ENCODE peak calls at places on chromosomes 1 and 21, in nine cellular contexts. One of them, this sample, is unnamed.

GRCh38 chr1:223133301-223133823 is 9.7 kb downstream of the TLR5 start:
- DNase-seq in GM03348: no peak
- DNase-seq in dermis blood vessel endothelial cell: no peak
- DNase-seq in stimulated activated naive CD4-positive, alpha-beta T cell treated with Interleukin-2 at 50 U/mL for 16 hours: no peak
- DNase-seq in Right ventricle myocardium superior: no peak
- DNase-seq in SJSA1: no peak
- DNase-seq in cardiac fibroblast: no peak
- DNase-seq in NB4: no peak
- DNase-seq in coronary artery: no peak
- DNase-seq in this sample: no peak

GRCh38 chr1:68442822-68443556 is 6.8 kb downstream of the RPE65 start:
- DNase-seq in cardiac fibroblast: peak
- DNase-seq in coronary artery: no peak
- DNase-seq in SJSA1: peak
- DNase-seq in Right ventricle myocardium superior: no peak
- DNase-seq in stimulated activated naive CD4-positive, alpha-beta T cell treated with Interleukin-2 at 50 U/mL for 16 hours: no peak
- DNase-seq in NB4: peak
- DNase-seq in GM03348: peak
- DNase-seq in dermis blood vessel endothelial cell: peak
- DNase-seq in this sample: peak

GRCh38 chr1:39407496-39407888 is 83.9 kb upstream of the BMP8A start:
- DNase-seq in SJSA1: no peak
- DNase-seq in GM03348: no peak
- DNase-seq in coronary artery: no peak
- DNase-seq in cardiac fibroblast: no peak
- DNase-seq in dermis blood vessel endothelial cell: no peak
- DNase-seq in NB4: no peak
- DNase-seq in stimulated activated naive CD4-positive, alpha-beta T cell treated with Interleukin-2 at 50 U/mL for 16 hours: no peak
- DNase-seq in Right ventricle myocardium superior: no peak
- DNase-seq in this sample: no peak

GRCh38 chr1:168664069-168664834 is 64.8 kb downstream of the DPT start:
- DNase-seq in SJSA1: no peak
- DNase-seq in stimulated activated naive CD4-positive, alpha-beta T cell treated with Interleukin-2 at 50 U/mL for 16 hours: no peak
- DNase-seq in Right ventricle myocardium superior: no peak
- DNase-seq in coronary artery: no peak
- DNase-seq in cardiac fibroblast: no peak
- DNase-seq in NB4: no peak
- DNase-seq in GM03348: no peak
- DNase-seq in dermis blood vessel endothelial cell: no peak
- DNase-seq in this sample: no peak

GRCh38 chr1:4000811-4001251 is 100.8 kb upstream of the C1orf174 start:
- DNase-seq in NB4: no peak
- DNase-seq in GM03348: no peak
- DNase-seq in dermis blood vessel endothelial cell: no peak
- DNase-seq in Right ventricle myocardium superior: no peak
- DNase-seq in stimulated activated naive CD4-positive, alpha-beta T cell treated with Interleukin-2 at 50 U/mL for 16 hours: no peak
- DNase-seq in SJSA1: no peak
- DNase-seq in coronary artery: no peak
- DNase-seq in cardiac fibroblast: no peak
- DNase-seq in this sample: no peak

GRCh38 chr1:41037116-41037903 is 15.8 kb upstream of the SLFNL1 start:
- DNase-seq in NB4: no peak
- DNase-seq in stimulated activated naive CD4-positive, alpha-beta T cell treated with Interleukin-2 at 50 U/mL for 16 hours: no peak
- DNase-seq in cardiac fibroblast: no peak
- DNase-seq in dermis blood vessel endothelial cell: no peak
- DNase-seq in SJSA1: no peak
- DNase-seq in coronary artery: no peak
- DNase-seq in Right ventricle myocardium superior: no peak
- DNase-seq in GM03348: no peak
- DNase-seq in this sample: no peak

GRCh38 chr21:21690068-21690665 is 692.0 kb downstream of the NCAM2 start:
- DNase-seq in Right ventricle myocardium superior: no peak
- DNase-seq in GM03348: no peak
- DNase-seq in SJSA1: no peak
- DNase-seq in cardiac fibroblast: no peak
- DNase-seq in stimulated activated naive CD4-positive, alpha-beta T cell treated with Interleukin-2 at 50 U/mL for 16 hours: no peak
- DNase-seq in NB4: no peak
- DNase-seq in coronary artery: no peak
- DNase-seq in dermis blood vessel endothelial cell: no peak
- DNase-seq in this sample: no peak

GRCh38 chr1:234608720-234609527 is 1.1 kb downstream of the IRF2BP2 start:
- DNase-seq in Right ventricle myocardium superior: peak
- DNase-seq in coronary artery: peak
- DNase-seq in GM03348: no peak
- DNase-seq in cardiac fibroblast: peak
- DNase-seq in dermis blood vessel endothelial cell: peak
- DNase-seq in stimulated activated naive CD4-positive, alpha-beta T cell treated with Interleukin-2 at 50 U/mL for 16 hours: peak
- DNase-seq in SJSA1: peak
- DNase-seq in NB4: peak
- DNase-seq in this sample: no peak

GRCh38 chr1:64378826-64379225 is 91.1 kb upstream of the CACHD1 start:
- DNase-seq in Right ventricle myocardium superior: no peak
- DNase-seq in coronary artery: no peak
- DNase-seq in NB4: no peak
- DNase-seq in GM03348: no peak
- DNase-seq in dermis blood vessel endothelial cell: peak
- DNase-seq in stimulated activated naive CD4-positive, alpha-beta T cell treated with Interleukin-2 at 50 U/mL for 16 hours: no peak
- DNase-seq in SJSA1: no peak
- DNase-seq in cardiac fibroblast: peak
- DNase-seq in this sample: no peak

GRCh38 chr21:33059319-33059894 is 10.5 kb upstream of the OLIG1 start:
- DNase-seq in SJSA1: no peak
- DNase-seq in dermis blood vessel endothelial cell: no peak
- DNase-seq in stimulated activated naive CD4-positive, alpha-beta T cell treated with Interleukin-2 at 50 U/mL for 16 hours: no peak
- DNase-seq in coronary artery: no peak
- DNase-seq in Right ventricle myocardium superior: peak
- DNase-seq in GM03348: no peak
- DNase-seq in cardiac fibroblast: no peak
- DNase-seq in NB4: peak
- DNase-seq in this sample: no peak

GRCh38 chr1:155093938-155094621 is 15.4 kb downstream of the EFNA3 start:
- DNase-seq in SJSA1: no peak
- DNase-seq in GM03348: peak
- DNase-seq in dermis blood vessel endothelial cell: peak
- DNase-seq in coronary artery: no peak
- DNase-seq in NB4: peak
- DNase-seq in cardiac fibroblast: peak
- DNase-seq in Right ventricle myocardium superior: no peak
- DNase-seq in stimulated activated naive CD4-positive, alpha-beta T cell treated with Interleukin-2 at 50 U/mL for 16 hours: no peak
- DNase-seq in this sample: no peak

GRCh38 chr1:77385551-77385950 is 103.7 kb downstream of the AK5 start:
- DNase-seq in Right ventricle myocardium superior: no peak
- DNase-seq in coronary artery: no peak
- DNase-seq in SJSA1: no peak
- DNase-seq in cardiac fibroblast: no peak
- DNase-seq in NB4: no peak
- DNase-seq in GM03348: no peak
- DNase-seq in stimulated activated naive CD4-positive, alpha-beta T cell treated with Interleukin-2 at 50 U/mL for 16 hours: no peak
- DNase-seq in dermis blood vessel endothelial cell: no peak
- DNase-seq in this sample: peak

GRCh38 chr1:118981436-118981835 is 6.7 kb downstream of the TBX15 start:
- DNase-seq in stimulated activated naive CD4-positive, alpha-beta T cell treated with Interleukin-2 at 50 U/mL for 16 hours: no peak
- DNase-seq in coronary artery: no peak
- DNase-seq in Right ventricle myocardium superior: no peak
- DNase-seq in dermis blood vessel endothelial cell: no peak
- DNase-seq in cardiac fibroblast: no peak
- DNase-seq in SJSA1: peak
- DNase-seq in NB4: no peak
- DNase-seq in GM03348: no peak
- DNase-seq in this sample: no peak

GRCh38 chr1:68149907-68150306 is 82.4 kb downstream of the WLS start:
- DNase-seq in coronary artery: no peak
- DNase-seq in stimulated activated naive CD4-positive, alpha-beta T cell treated with Interleukin-2 at 50 U/mL for 16 hours: no peak
- DNase-seq in Right ventricle myocardium superior: no peak
- DNase-seq in dermis blood vessel endothelial cell: no peak
- DNase-seq in GM03348: no peak
- DNase-seq in NB4: no peak
- DNase-seq in cardiac fibroblast: no peak
- DNase-seq in SJSA1: no peak
- DNase-seq in this sample: no peak

GRCh38 chr1:47782414-47783165 is 214.6 kb downstream of the TRABD2B start:
- DNase-seq in GM03348: no peak
- DNase-seq in coronary artery: peak
- DNase-seq in stimulated activated naive CD4-positive, alpha-beta T cell treated with Interleukin-2 at 50 U/mL for 16 hours: no peak
- DNase-seq in SJSA1: no peak
- DNase-seq in dermis blood vessel endothelial cell: no peak
- DNase-seq in NB4: no peak
- DNase-seq in Right ventricle myocardium superior: no peak
- DNase-seq in cardiac fibroblast: peak
- DNase-seq in this sample: peak

GRCh38 chr1:63435136-63435535 is 67.7 kb downstream of the ALG6 start:
- DNase-seq in coronary artery: no peak
- DNase-seq in cardiac fibroblast: no peak
- DNase-seq in stimulated activated naive CD4-positive, alpha-beta T cell treated with Interleukin-2 at 50 U/mL for 16 hours: no peak
- DNase-seq in NB4: no peak
- DNase-seq in GM03348: no peak
- DNase-seq in Right ventricle myocardium superior: no peak
- DNase-seq in SJSA1: no peak
- DNase-seq in dermis blood vessel endothelial cell: no peak
- DNase-seq in this sample: no peak

GRCh38 chr21:26965567-26966359 is 1.1 kb downstream of the ADAMTS5 start:
- DNase-seq in stimulated activated naive CD4-positive, alpha-beta T cell treated with Interleukin-2 at 50 U/mL for 16 hours: no peak
- DNase-seq in GM03348: peak
- DNase-seq in NB4: no peak
- DNase-seq in dermis blood vessel endothelial cell: no peak
- DNase-seq in coronary artery: no peak
- DNase-seq in Right ventricle myocardium superior: peak
- DNase-seq in SJSA1: no peak
- DNase-seq in cardiac fibroblast: peak
- DNase-seq in this sample: peak

GRCh38 chr1:204366759-204367158 is 7.0 kb upstream of the PLEKHA6 start:
- DNase-seq in GM03348: peak
- DNase-seq in NB4: peak
- DNase-seq in SJSA1: peak
- DNase-seq in stimulated activated naive CD4-positive, alpha-beta T cell treated with Interleukin-2 at 50 U/mL for 16 hours: no peak
- DNase-seq in dermis blood vessel endothelial cell: no peak
- DNase-seq in coronary artery: no peak
- DNase-seq in Right ventricle myocardium superior: no peak
- DNase-seq in cardiac fibroblast: no peak
- DNase-seq in this sample: no peak

GRCh38 chr1:30758785-30759380 is 1.3 kb upstream of the LAPTM5 start:
- DNase-seq in SJSA1: peak
- DNase-seq in NB4: peak
- DNase-seq in GM03348: peak
- DNase-seq in coronary artery: no peak
- DNase-seq in dermis blood vessel endothelial cell: peak
- DNase-seq in cardiac fibroblast: peak
- DNase-seq in Right ventricle myocardium superior: no peak
- DNase-seq in stimulated activated naive CD4-positive, alpha-beta T cell treated with Interleukin-2 at 50 U/mL for 16 hours: no peak
- DNase-seq in this sample: peak

GRCh38 chr1:208652300-208653160 is 408.3 kb upstream of the PLXNA2 start:
- DNase-seq in SJSA1: peak
- DNase-seq in NB4: peak
- DNase-seq in cardiac fibroblast: peak
- DNase-seq in GM03348: peak
- DNase-seq in dermis blood vessel endothelial cell: peak
- DNase-seq in Right ventricle myocardium superior: peak
- DNase-seq in stimulated activated naive CD4-positive, alpha-beta T cell treated with Interleukin-2 at 50 U/mL for 16 hours: peak
- DNase-seq in coronary artery: no peak
- DNase-seq in this sample: peak

GRCh38 chr1:165645654-165646366 is 14.8 kb downstream of the MGST3 start:
- DNase-seq in GM03348: no peak
- DNase-seq in SJSA1: no peak
- DNase-seq in dermis blood vessel endothelial cell: no peak
- DNase-seq in stimulated activated naive CD4-positive, alpha-beta T cell treated with Interleukin-2 at 50 U/mL for 16 hours: peak
- DNase-seq in cardiac fibroblast: no peak
- DNase-seq in NB4: no peak
- DNase-seq in Right ventricle myocardium superior: peak
- DNase-seq in coronary artery: no peak
- DNase-seq in this sample: no peak

GRCh38 chr1:145751491-145752021 is 32.3 kb downstream of the CD160 start:
- DNase-seq in GM03348: peak
- DNase-seq in dermis blood vessel endothelial cell: peak
- DNase-seq in cardiac fibroblast: peak
- DNase-seq in coronary artery: no peak
- DNase-seq in Right ventricle myocardium superior: no peak
- DNase-seq in stimulated activated naive CD4-positive, alpha-beta T cell treated with Interleukin-2 at 50 U/mL for 16 hours: no peak
- DNase-seq in NB4: no peak
- DNase-seq in SJSA1: peak
- DNase-seq in this sample: peak

GRCh38 chr1:20964540-20965484 is 177.7 kb upstream of the HP1BP3 start:
- DNase-seq in Right ventricle myocardium superior: no peak
- DNase-seq in NB4: peak
- DNase-seq in dermis blood vessel endothelial cell: peak
- DNase-seq in GM03348: no peak
- DNase-seq in stimulated activated naive CD4-positive, alpha-beta T cell treated with Interleukin-2 at 50 U/mL for 16 hours: no peak
- DNase-seq in coronary artery: no peak
- DNase-seq in SJSA1: no peak
- DNase-seq in cardiac fibroblast: no peak
- DNase-seq in this sample: no peak

GRCh38 chr1:101520302-101520701 is 283.5 kb downstream of the S1PR1 start:
- DNase-seq in stimulated activated naive CD4-positive, alpha-beta T cell treated with Interleukin-2 at 50 U/mL for 16 hours: no peak
- DNase-seq in cardiac fibroblast: peak
- DNase-seq in NB4: peak
- DNase-seq in dermis blood vessel endothelial cell: peak
- DNase-seq in GM03348: peak
- DNase-seq in SJSA1: peak
- DNase-seq in coronary artery: no peak
- DNase-seq in Right ventricle myocardium superior: no peak
- DNase-seq in this sample: peak

GRCh38 chr1:212952596-212952995 is 2.3 kb downstream of the VASH2 start:
- DNase-seq in SJSA1: no peak
- DNase-seq in Right ventricle myocardium superior: no peak
- DNase-seq in coronary artery: no peak
- DNase-seq in dermis blood vessel endothelial cell: no peak
- DNase-seq in GM03348: no peak
- DNase-seq in stimulated activated naive CD4-positive, alpha-beta T cell treated with Interleukin-2 at 50 U/mL for 16 hours: no peak
- DNase-seq in cardiac fibroblast: no peak
- DNase-seq in NB4: no peak
- DNase-seq in this sample: no peak

GRCh38 chr1:27601771-27602509 is 2.0 kb downstream of the AHDC1 start:
- DNase-seq in SJSA1: peak
- DNase-seq in NB4: peak
- DNase-seq in cardiac fibroblast: no peak
- DNase-seq in coronary artery: no peak
- DNase-seq in GM03348: peak
- DNase-seq in Right ventricle myocardium superior: peak
- DNase-seq in stimulated activated naive CD4-positive, alpha-beta T cell treated with Interleukin-2 at 50 U/mL for 16 hours: no peak
- DNase-seq in dermis blood vessel endothelial cell: peak
- DNase-seq in this sample: peak

GRCh38 chr1:197150336-197151005 is 4.0 kb upstream of the ASPM start:
- DNase-seq in Right ventricle myocardium superior: no peak
- DNase-seq in NB4: no peak
- DNase-seq in stimulated activated naive CD4-positive, alpha-beta T cell treated with Interleukin-2 at 50 U/mL for 16 hours: no peak
- DNase-seq in cardiac fibroblast: no peak
- DNase-seq in dermis blood vessel endothelial cell: no peak
- DNase-seq in SJSA1: no peak
- DNase-seq in GM03348: no peak
- DNase-seq in coronary artery: no peak
- DNase-seq in this sample: no peak

GRCh38 chr1:161189036-161189435 is 9.8 kb downstream of the ADAMTS4 start:
- DNase-seq in GM03348: no peak
- DNase-seq in coronary artery: no peak
- DNase-seq in dermis blood vessel endothelial cell: no peak
- DNase-seq in stimulated activated naive CD4-positive, alpha-beta T cell treated with Interleukin-2 at 50 U/mL for 16 hours: no peak
- DNase-seq in cardiac fibroblast: no peak
- DNase-seq in SJSA1: no peak
- DNase-seq in NB4: no peak
- DNase-seq in Right ventricle myocardium superior: no peak
- DNase-seq in this sample: no peak

GRCh38 chr1:117895482-117896114 is 33.8 kb downstream of the GDAP2 start:
- DNase-seq in dermis blood vessel endothelial cell: peak
- DNase-seq in Right ventricle myocardium superior: no peak
- DNase-seq in cardiac fibroblast: peak
- DNase-seq in GM03348: peak
- DNase-seq in SJSA1: peak
- DNase-seq in NB4: peak
- DNase-seq in stimulated activated naive CD4-positive, alpha-beta T cell treated with Interleukin-2 at 50 U/mL for 16 hours: peak
- DNase-seq in coronary artery: no peak
- DNase-seq in this sample: peak

This sample was measured in LHCN-M2.